ENCODE peak calls at places on chromosomes 16 and 17, in six cellular contexts. X is activated CD4-positive, alpha-beta T cell treated with anti-CD3 and anti-CD28 coated beads for 1 hour; H is kidney epithelial cell; N is SHP77; I is T-helper 2 cell; K is RWPE1. G is an unnamed sample.

GRCh38 chr17:80822700-80823410 is 168.8 kb upstream of the CHMP6 start:
- DNase-seq in X (no peak), H (no peak), N (no peak), I (no peak), K (no peak), G (no peak)

GRCh38 chr17:16937431-16937830 is 34.5 kb downstream of the TNFRSF13B start:
- DNase-seq in X (no peak), H (no peak), N (no peak), I (no peak), K (no peak), G (no peak)

GRCh38 chr17:79201536-79202227 is 127.1 kb downstream of the ENGASE start:
- DNase-seq in X (no peak), H (no peak), N (no peak), I (no peak), K (peak), G (no peak)

GRCh38 chr16:8474576-8474975 is 115.7 kb downstream of the TMEM114 start:
- DNase-seq in X (no peak), H (no peak), N (no peak), I (no peak), K (no peak), G (no peak)

GRCh38 chr16:22386976-22387375 is 12.6 kb upstream of the CDR2 start:
- DNase-seq in X (no peak), H (peak), N (no peak), I (no peak), K (peak), G (no peak)

GRCh38 chr16:17803625-17804410 is 333.1 kb upstream of the XYLT1 start:
- DNase-seq in X (no peak), H (no peak), N (no peak), I (no peak), K (peak), G (no peak)

GRCh38 chr17:17868637-17869522 is 32.1 kb upstream of the SREBF1 start:
- DNase-seq in X (no peak), H (no peak), N (no peak), I (no peak), K (no peak), G (no peak)

GRCh38 chr16:29686740-29687327 is 7.9 kb downstream of the QPRT start:
- DNase-seq in X (no peak), H (no peak), N (no peak), I (no peak), K (no peak), G (no peak)

GRCh38 chr17:79757140-79757745 is 20.7 kb upstream of the CBX2 start:
- DNase-seq in X (no peak), H (no peak), N (no peak), I (no peak), K (no peak), G (no peak)

G was measured in activated B cell treated with CpG ODN at 0.5 μM for 24 hours.